ENCODE peak calls at places on chromosomes 4 and X, in eight cellular contexts. One of them, this sample, is unnamed. For H3K27me3, the result is how much of the 10 kb centered on the place peaks cover.

GRCh38 chr4:22237155-22237751 is 278.6 kb downstream of the ADGRA3 start:
- DNase-seq in psoas muscle: no peak
- DNase-seq in foreskin keratinocyte: no peak
- DNase-seq in CD8-positive, alpha-beta memory T cell: no peak
- DNase-seq in colonic mucosa: peak
- DNase-seq in Peyer's patch: peak
- DNase-seq in pancreas: peak
- DNase-seq in IMR-90: peak
- DNase-seq in this sample: peak

GRCh38 chr4:187606581-187606980 is 389.0 kb upstream of the ZFP42 start:
- DNase-seq in psoas muscle: no peak
- DNase-seq in foreskin keratinocyte: peak
- DNase-seq in CD8-positive, alpha-beta memory T cell: no peak
- DNase-seq in colonic mucosa: peak
- DNase-seq in Peyer's patch: no peak
- DNase-seq in pancreas: no peak
- DNase-seq in IMR-90: peak
- DNase-seq in this sample: no peak

GRCh38 chrX:109889289-109890006 is 113.5 kb upstream of the TMEM164 start:
- DNase-seq in psoas muscle: no peak
- DNase-seq in foreskin keratinocyte: no peak
- DNase-seq in CD8-positive, alpha-beta memory T cell: no peak
- DNase-seq in colonic mucosa: no peak
- DNase-seq in Peyer's patch: no peak
- DNase-seq in pancreas: no peak
- DNase-seq in IMR-90: peak
- DNase-seq in this sample: no peak

GRCh38 chr4:87375719-87376291 is 15.2 kb downstream of the HSD17B11 start:
- DNase-seq in psoas muscle: no peak
- DNase-seq in foreskin keratinocyte: peak
- DNase-seq in CD8-positive, alpha-beta memory T cell: no peak
- DNase-seq in colonic mucosa: peak
- DNase-seq in Peyer's patch: no peak
- DNase-seq in pancreas: no peak
- DNase-seq in IMR-90: peak
- DNase-seq in this sample: no peak

GRCh38 chr4:73998040-73999011 is at the start of gene CXCL5:
- DNase-seq in psoas muscle: peak
- DNase-seq in foreskin keratinocyte: peak
- DNase-seq in CD8-positive, alpha-beta memory T cell: no peak
- DNase-seq in colonic mucosa: no peak
- DNase-seq in Peyer's patch: peak
- DNase-seq in pancreas: peak
- DNase-seq in IMR-90: peak
- DNase-seq in this sample: no peak

GRCh38 chrX:73842541-73843234 is 279.7 kb downstream of the CHIC1 start:
- DNase-seq in psoas muscle: no peak
- DNase-seq in foreskin keratinocyte: no peak
- DNase-seq in CD8-positive, alpha-beta memory T cell: no peak
- DNase-seq in colonic mucosa: no peak
- DNase-seq in Peyer's patch: no peak
- DNase-seq in pancreas: no peak
- DNase-seq in IMR-90: no peak
- DNase-seq in this sample: no peak

GRCh38 chrX:135951291-135951690 is 22.5 kb downstream of the MMGT1 start:
- DNase-seq in psoas muscle: no peak
- DNase-seq in foreskin keratinocyte: no peak
- DNase-seq in CD8-positive, alpha-beta memory T cell: no peak
- DNase-seq in colonic mucosa: no peak
- DNase-seq in Peyer's patch: no peak
- DNase-seq in pancreas: no peak
- DNase-seq in IMR-90: no peak
- DNase-seq in this sample: no peak

GRCh38 chr4:86741841-86742240 is 107.3 kb downstream of the SLC10A6 start:
- DNase-seq in psoas muscle: no peak
- DNase-seq in foreskin keratinocyte: no peak
- DNase-seq in CD8-positive, alpha-beta memory T cell: no peak
- DNase-seq in colonic mucosa: no peak
- DNase-seq in Peyer's patch: no peak
- DNase-seq in pancreas: no peak
- DNase-seq in IMR-90: no peak
- DNase-seq in this sample: no peak

GRCh38 chrX:50458483-50458882 is 12.1 kb downstream of the DGKK start:
- DNase-seq in psoas muscle: no peak
- DNase-seq in foreskin keratinocyte: no peak
- DNase-seq in CD8-positive, alpha-beta memory T cell: no peak
- DNase-seq in colonic mucosa: no peak
- DNase-seq in Peyer's patch: no peak
- DNase-seq in pancreas: no peak
- DNase-seq in IMR-90: no peak
- DNase-seq in this sample: no peak

GRCh38 chr4:100312615-100313355 is 122.5 kb upstream of the DDIT4L start:
- DNase-seq in psoas muscle: no peak
- DNase-seq in foreskin keratinocyte: no peak
- DNase-seq in CD8-positive, alpha-beta memory T cell: no peak
- DNase-seq in colonic mucosa: no peak
- DNase-seq in Peyer's patch: no peak
- DNase-seq in pancreas: no peak
- DNase-seq in IMR-90: no peak
- DNase-seq in this sample: no peak

GRCh38 chr4:143196323-143196722 is 11.6 kb downstream of the USP38 start:
- DNase-seq in psoas muscle: no peak
- DNase-seq in foreskin keratinocyte: no peak
- DNase-seq in CD8-positive, alpha-beta memory T cell: no peak
- DNase-seq in colonic mucosa: no peak
- DNase-seq in Peyer's patch: no peak
- DNase-seq in pancreas: no peak
- DNase-seq in IMR-90: no peak
- DNase-seq in this sample: no peak

GRCh38 chr4:44738615-44739014 is 12.3 kb upstream of the GNPDA2 start:
- DNase-seq in psoas muscle: no peak
- DNase-seq in foreskin keratinocyte: peak
- DNase-seq in CD8-positive, alpha-beta memory T cell: no peak
- DNase-seq in colonic mucosa: no peak
- DNase-seq in Peyer's patch: no peak
- DNase-seq in pancreas: no peak
- DNase-seq in IMR-90: no peak
- DNase-seq in this sample: no peak

GRCh38 chr4:5943561-5943960 is 50.7 kb upstream of the CRMP1 start:
- DNase-seq in psoas muscle: no peak
- DNase-seq in foreskin keratinocyte: no peak
- DNase-seq in CD8-positive, alpha-beta memory T cell: no peak
- DNase-seq in colonic mucosa: no peak
- DNase-seq in Peyer's patch: no peak
- DNase-seq in pancreas: no peak
- DNase-seq in IMR-90: no peak
- DNase-seq in this sample: no peak

GRCh38 chrX:21986596-21986995 is 45.5 kb upstream of the PHEX start:
- DNase-seq in psoas muscle: no peak
- DNase-seq in foreskin keratinocyte: no peak
- DNase-seq in CD8-positive, alpha-beta memory T cell: no peak
- DNase-seq in colonic mucosa: no peak
- DNase-seq in Peyer's patch: no peak
- DNase-seq in pancreas: no peak
- DNase-seq in IMR-90: peak
- DNase-seq in this sample: no peak

GRCh38 chrX:68710870-68711576 is 63.6 kb downstream of the STARD8 start:
- DNase-seq in psoas muscle: peak
- DNase-seq in foreskin keratinocyte: peak
- DNase-seq in CD8-positive, alpha-beta memory T cell: no peak
- DNase-seq in colonic mucosa: no peak
- DNase-seq in Peyer's patch: peak
- DNase-seq in pancreas: no peak
- DNase-seq in IMR-90: peak
- DNase-seq in this sample: peak

GRCh38 chr4:186146443-186146842 is 41.9 kb downstream of the FAM149A start:
- DNase-seq in psoas muscle: no peak
- DNase-seq in foreskin keratinocyte: no peak
- DNase-seq in CD8-positive, alpha-beta memory T cell: no peak
- DNase-seq in colonic mucosa: no peak
- DNase-seq in Peyer's patch: no peak
- DNase-seq in pancreas: no peak
- DNase-seq in IMR-90: no peak
- DNase-seq in this sample: no peak

GRCh38 chr4:107751670-107752069 is 31.6 kb upstream of the PAPSS1 start:
- DNase-seq in psoas muscle: no peak
- DNase-seq in foreskin keratinocyte: no peak
- DNase-seq in CD8-positive, alpha-beta memory T cell: no peak
- DNase-seq in colonic mucosa: no peak
- DNase-seq in Peyer's patch: no peak
- DNase-seq in pancreas: no peak
- DNase-seq in IMR-90: peak
- DNase-seq in this sample: no peak

GRCh38 chr4:137641554-137641953 is 109.3 kb upstream of the PCDH18 start:
- DNase-seq in psoas muscle: no peak
- DNase-seq in foreskin keratinocyte: no peak
- DNase-seq in CD8-positive, alpha-beta memory T cell: no peak
- DNase-seq in colonic mucosa: no peak
- DNase-seq in Peyer's patch: no peak
- DNase-seq in pancreas: no peak
- DNase-seq in IMR-90: no peak
- DNase-seq in this sample: no peak

GRCh38 chrX:131445955-131446354 is 97.9 kb upstream of the OR13H1 start:
- DNase-seq in psoas muscle: no peak
- DNase-seq in foreskin keratinocyte: no peak
- DNase-seq in CD8-positive, alpha-beta memory T cell: no peak
- DNase-seq in colonic mucosa: no peak
- DNase-seq in Peyer's patch: no peak
- DNase-seq in pancreas: no peak
- DNase-seq in IMR-90: no peak
- DNase-seq in this sample: no peak

GRCh38 chrX:131441033-131441432 is 102.8 kb upstream of the OR13H1 start:
- DNase-seq in psoas muscle: no peak
- DNase-seq in foreskin keratinocyte: no peak
- DNase-seq in CD8-positive, alpha-beta memory T cell: no peak
- DNase-seq in colonic mucosa: no peak
- DNase-seq in Peyer's patch: no peak
- DNase-seq in pancreas: no peak
- DNase-seq in IMR-90: no peak
- DNase-seq in this sample: no peak
- H3K27me3 ChIP-seq in psoas muscle: under half
- H3K27me3 ChIP-seq in foreskin keratinocyte: under half
- H3K27me3 ChIP-seq in CD8-positive, alpha-beta memory T cell: under half
- H3K27me3 ChIP-seq in colonic mucosa: under half
- H3K27me3 ChIP-seq in Peyer's patch: under half
- H3K27me3 ChIP-seq in pancreas: under half
- H3K27me3 ChIP-seq in IMR-90: under half
- H3K27me3 ChIP-seq in this sample: under half

GRCh38 chrX:26375346-26375745 is 159.4 kb downstream of the MAGEB5 start:
- DNase-seq in psoas muscle: no peak
- DNase-seq in foreskin keratinocyte: no peak
- DNase-seq in CD8-positive, alpha-beta memory T cell: no peak
- DNase-seq in colonic mucosa: no peak
- DNase-seq in Peyer's patch: no peak
- DNase-seq in pancreas: no peak
- DNase-seq in IMR-90: no peak
- DNase-seq in this sample: no peak
- H3K27me3 ChIP-seq in psoas muscle: under half
- H3K27me3 ChIP-seq in foreskin keratinocyte: under half
- H3K27me3 ChIP-seq in CD8-positive, alpha-beta memory T cell: under half
- H3K27me3 ChIP-seq in colonic mucosa: under half
- H3K27me3 ChIP-seq in Peyer's patch: under half
- H3K27me3 ChIP-seq in pancreas: under half
- H3K27me3 ChIP-seq in IMR-90: under half
- H3K27me3 ChIP-seq in this sample: under half

DNA sequence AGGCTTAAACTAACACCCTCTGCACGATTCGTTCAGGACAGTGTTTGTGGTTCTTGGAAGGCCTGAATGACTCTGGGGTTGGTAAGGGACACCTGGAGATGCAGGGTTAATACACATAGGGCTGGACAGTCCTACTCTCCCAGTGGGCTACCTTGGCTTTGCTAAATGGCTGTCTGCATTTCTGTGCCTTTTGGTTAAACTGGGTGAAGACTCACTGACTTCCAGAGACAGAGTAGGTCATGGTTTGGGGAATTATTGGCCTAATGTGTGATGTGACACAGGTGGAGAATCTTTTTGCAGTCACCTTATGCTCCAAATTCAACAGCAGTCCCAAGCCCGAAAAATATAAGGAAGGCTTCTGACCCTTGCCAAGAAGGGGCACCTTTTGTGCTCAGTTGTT is 10.5 kb downstream of the POU4F2 start:
- DNase-seq in psoas muscle: no peak
- DNase-seq in foreskin keratinocyte: no peak
- DNase-seq in CD8-positive, alpha-beta memory T cell: no peak
- DNase-seq in colonic mucosa: no peak
- DNase-seq in Peyer's patch: no peak
- DNase-seq in pancreas: no peak
- DNase-seq in IMR-90: no peak
- DNase-seq in this sample: no peak
- H3K27me3 ChIP-seq in psoas muscle: under half
- H3K27me3 ChIP-seq in foreskin keratinocyte: half or more
- H3K27me3 ChIP-seq in CD8-positive, alpha-beta memory T cell: under half
- H3K27me3 ChIP-seq in colonic mucosa: under half
- H3K27me3 ChIP-seq in Peyer's patch: under half
- H3K27me3 ChIP-seq in pancreas: under half
- H3K27me3 ChIP-seq in IMR-90: under half
- H3K27me3 ChIP-seq in this sample: under half

GRCh38 chr4:1169691-1170096 is 2.7 kb downstream of the SPON2 start:
- DNase-seq in psoas muscle: no peak
- DNase-seq in foreskin keratinocyte: no peak
- DNase-seq in CD8-positive, alpha-beta memory T cell: no peak
- DNase-seq in colonic mucosa: no peak
- DNase-seq in Peyer's patch: peak
- DNase-seq in pancreas: no peak
- DNase-seq in IMR-90: no peak
- DNase-seq in this sample: no peak

GRCh38 chr4:1170156-1170804 is 2.1 kb downstream of the SPON2 start:
- DNase-seq in psoas muscle: no peak
- DNase-seq in foreskin keratinocyte: no peak
- DNase-seq in CD8-positive, alpha-beta memory T cell: no peak
- DNase-seq in colonic mucosa: no peak
- DNase-seq in Peyer's patch: no peak
- DNase-seq in pancreas: no peak
- DNase-seq in IMR-90: no peak
- DNase-seq in this sample: no peak

GRCh38 chr4:1170805-1171305 is 1.5 kb downstream of the SPON2 start:
- DNase-seq in psoas muscle: no peak
- DNase-seq in foreskin keratinocyte: no peak
- DNase-seq in CD8-positive, alpha-beta memory T cell: no peak
- DNase-seq in colonic mucosa: no peak
- DNase-seq in Peyer's patch: no peak
- DNase-seq in pancreas: no peak
- DNase-seq in IMR-90: no peak
- DNase-seq in this sample: no peak

GRCh38 chr4:1168291-1169031 is 3.9 kb downstream of the SPON2 start:
- DNase-seq in psoas muscle: no peak
- DNase-seq in foreskin keratinocyte: no peak
- DNase-seq in CD8-positive, alpha-beta memory T cell: no peak
- DNase-seq in colonic mucosa: no peak
- DNase-seq in Peyer's patch: peak
- DNase-seq in pancreas: no peak
- DNase-seq in IMR-90: no peak
- DNase-seq in this sample: no peak

GRCh38 chr4:1169171-1169671 is 3.2 kb downstream of the SPON2 start:
- DNase-seq in psoas muscle: no peak
- DNase-seq in foreskin keratinocyte: no peak
- DNase-seq in CD8-positive, alpha-beta memory T cell: no peak
- DNase-seq in colonic mucosa: no peak
- DNase-seq in Peyer's patch: no peak
- DNase-seq in pancreas: no peak
- DNase-seq in IMR-90: no peak
- DNase-seq in this sample: no peak
- H3K27me3 ChIP-seq in psoas muscle: under half
- H3K27me3 ChIP-seq in foreskin keratinocyte: half or more
- H3K27me3 ChIP-seq in CD8-positive, alpha-beta memory T cell: under half
- H3K27me3 ChIP-seq in colonic mucosa: under half
- H3K27me3 ChIP-seq in Peyer's patch: under half
- H3K27me3 ChIP-seq in pancreas: under half
- H3K27me3 ChIP-seq in IMR-90: under half
- H3K27me3 ChIP-seq in this sample: under half

GRCh38 chr4:93830090-93830818 is 1.7 kb downstream of the ATOH1 start:
- DNase-seq in psoas muscle: no peak
- DNase-seq in foreskin keratinocyte: no peak
- DNase-seq in CD8-positive, alpha-beta memory T cell: no peak
- DNase-seq in colonic mucosa: no peak
- DNase-seq in Peyer's patch: no peak
- DNase-seq in pancreas: no peak
- DNase-seq in IMR-90: no peak
- DNase-seq in this sample: no peak
- H3K27me3 ChIP-seq in psoas muscle: under half
- H3K27me3 ChIP-seq in foreskin keratinocyte: half or more
- H3K27me3 ChIP-seq in CD8-positive, alpha-beta memory T cell: under half
- H3K27me3 ChIP-seq in colonic mucosa: under half
- H3K27me3 ChIP-seq in Peyer's patch: under half
- H3K27me3 ChIP-seq in pancreas: under half
- H3K27me3 ChIP-seq in IMR-90: half or more
- H3K27me3 ChIP-seq in this sample: half or more

This sample was measured in uterus.